ENCODE peak calls at places on chromosome 5, in eight cellular contexts. One of them, this sample, is unnamed.

GRCh38 chr5:164051745-164052144 is 546.3 kb downstream of the MAT2B start:
- DNase-seq in NCI-H460: peak
- DNase-seq in glutamatergic neuron: no peak
- DNase-seq in ELF-1: no peak
- DNase-seq in aorta: no peak
- DNase-seq in stimulated activated CD4-positive, alpha-beta T cell treated with anti-CD3 and anti-CD28 coated beads, TNF-alpha, amount 100 ng/mL, for 1 hour: no peak
- DNase-seq in GM20000: no peak
- DNase-seq in endothelial cell: no peak
- DNase-seq in this sample: no peak

GRCh38 chr5:178323541-178323865 is 90.9 kb upstream of the PHYKPL start:
- DNase-seq in NCI-H460: no peak
- DNase-seq in glutamatergic neuron: no peak
- DNase-seq in ELF-1: no peak
- DNase-seq in aorta: peak
- DNase-seq in stimulated activated CD4-positive, alpha-beta T cell treated with anti-CD3 and anti-CD28 coated beads, TNF-alpha, amount 100 ng/mL, for 1 hour: no peak
- DNase-seq in GM20000: no peak
- DNase-seq in endothelial cell: no peak
- DNase-seq in this sample: no peak

GRCh38 chr5:73912755-73913365 is 286.9 kb downstream of the ARHGEF28 start:
- DNase-seq in NCI-H460: no peak
- DNase-seq in glutamatergic neuron: no peak
- DNase-seq in ELF-1: no peak
- DNase-seq in aorta: no peak
- DNase-seq in stimulated activated CD4-positive, alpha-beta T cell treated with anti-CD3 and anti-CD28 coated beads, TNF-alpha, amount 100 ng/mL, for 1 hour: no peak
- DNase-seq in GM20000: peak
- DNase-seq in endothelial cell: no peak
- DNase-seq in this sample: no peak

GRCh38 chr5:132491368-132492364 is 1.1 kb upstream of the IRF1 start:
- DNase-seq in NCI-H460: no peak
- DNase-seq in glutamatergic neuron: no peak
- DNase-seq in ELF-1: peak
- DNase-seq in aorta: no peak
- DNase-seq in stimulated activated CD4-positive, alpha-beta T cell treated with anti-CD3 and anti-CD28 coated beads, TNF-alpha, amount 100 ng/mL, for 1 hour: no peak
- DNase-seq in GM20000: peak
- DNase-seq in endothelial cell: no peak
- DNase-seq in this sample: peak

GRCh38 chr5:148615644-148616283 is 38.6 kb downstream of the HTR4 start:
- DNase-seq in NCI-H460: no peak
- DNase-seq in glutamatergic neuron: no peak
- DNase-seq in ELF-1: no peak
- DNase-seq in aorta: no peak
- DNase-seq in stimulated activated CD4-positive, alpha-beta T cell treated with anti-CD3 and anti-CD28 coated beads, TNF-alpha, amount 100 ng/mL, for 1 hour: no peak
- DNase-seq in GM20000: no peak
- DNase-seq in endothelial cell: no peak
- DNase-seq in this sample: no peak

GRCh38 chr5:113427871-113428574 is 6.8 kb downstream of the TSSK1B start:
- DNase-seq in NCI-H460: no peak
- DNase-seq in glutamatergic neuron: peak
- DNase-seq in ELF-1: no peak
- DNase-seq in aorta: no peak
- DNase-seq in stimulated activated CD4-positive, alpha-beta T cell treated with anti-CD3 and anti-CD28 coated beads, TNF-alpha, amount 100 ng/mL, for 1 hour: no peak
- DNase-seq in GM20000: no peak
- DNase-seq in endothelial cell: no peak
- DNase-seq in this sample: no peak

GRCh38 chr5:329758-330149 is 8.2 kb downstream of the AHRR start:
- DNase-seq in NCI-H460: no peak
- DNase-seq in glutamatergic neuron: no peak
- DNase-seq in ELF-1: no peak
- DNase-seq in aorta: no peak
- DNase-seq in stimulated activated CD4-positive, alpha-beta T cell treated with anti-CD3 and anti-CD28 coated beads, TNF-alpha, amount 100 ng/mL, for 1 hour: no peak
- DNase-seq in GM20000: no peak
- DNase-seq in endothelial cell: no peak
- DNase-seq in this sample: no peak

GRCh38 chr5:107808671-107809137 is 138.0 kb upstream of the EFNA5 start:
- DNase-seq in NCI-H460: no peak
- DNase-seq in glutamatergic neuron: peak
- DNase-seq in ELF-1: peak
- DNase-seq in aorta: no peak
- DNase-seq in stimulated activated CD4-positive, alpha-beta T cell treated with anti-CD3 and anti-CD28 coated beads, TNF-alpha, amount 100 ng/mL, for 1 hour: no peak
- DNase-seq in GM20000: no peak
- DNase-seq in endothelial cell: peak
- DNase-seq in this sample: peak

GRCh38 chr5:55160493-55161209 is 680 bp downstream of the GPX8 start:
- DNase-seq in NCI-H460: peak
- DNase-seq in glutamatergic neuron: no peak
- DNase-seq in ELF-1: peak
- DNase-seq in aorta: peak
- DNase-seq in stimulated activated CD4-positive, alpha-beta T cell treated with anti-CD3 and anti-CD28 coated beads, TNF-alpha, amount 100 ng/mL, for 1 hour: no peak
- DNase-seq in GM20000: no peak
- DNase-seq in endothelial cell: peak
- DNase-seq in this sample: no peak

This sample was measured in ovary.